ENCODE peak calls at places on chromosome 9, in four cellular contexts. F is GM19239; C is nephron progenitor cell; X is activated CD4-positive, alpha-beta T cell treated with anti-CD3 and anti-CD28 coated beads for 48 hours. O is an unnamed sample.

GRCh38 chr9:108953983-108954574 is 19.9 kb downstream of the ABITRAM start:
- DNase-seq in F (no peak), C (no peak), X (no peak), O (peak; percentile 41)

GRCh38 chr9:115883467-115884329 is 269.9 kb upstream of the PAPPA start:
- DNase-seq in F (no peak), C (peak; percentile 35), X (no peak), O (peak; percentile 8)

GRCh38 chr9:14092344-14092743 is 221.6 kb downstream of the NFIB start:
- DNase-seq in F (no peak), C (no peak), X (no peak), O (no peak)

GRCh38 chr9:99748251-99748650 is 73.4 kb upstream of the NR4A3 start:
- DNase-seq in F (no peak), C (no peak), X (no peak), O (no peak)

GRCh38 chr9:94982211-94982610 is 255.7 kb downstream of the AOPEP start:
- DNase-seq in F (no peak), C (no peak), X (peak; percentile 18), O (no peak)

GRCh38 chr9:87605676-87606075 is 108.0 kb downstream of the DAPK1 start:
- DNase-seq in F (no peak), C (no peak), X (no peak), O (no peak)

GRCh38 chr9:33628865-33629410 is 104.9 kb downstream of the ANKRD18B start:
- DNase-seq in F (no peak), C (no peak), X (peak; percentile 31), O (no peak)

GRCh38 chr9:10230512-10230911 is 382.3 kb downstream of the PTPRD start:
- DNase-seq in F (no peak), C (no peak), X (no peak), O (no peak)

GRCh38 chr9:80775515-80775914 is 913.8 kb downstream of the TLE1 start:
- DNase-seq in F (no peak), C (no peak), X (no peak), O (peak; percentile 60)

GRCh38 chr9:98536542-98537173 is 172.1 kb downstream of the GABBR2 start:
- DNase-seq in F (peak; percentile 20), C (no peak), X (peak; percentile 63), O (no peak)

GRCh38 chr9:100111235-100111634 is 12.2 kb downstream of the INVS start:
- DNase-seq in F (no peak), C (no peak), X (no peak), O (no peak)

GRCh38 chr9:98532147-98532546 is 176.6 kb downstream of the GABBR2 start:
- DNase-seq in F (no peak), C (no peak), X (no peak), O (no peak)

GRCh38 chr9:37908698-37909186 is 4.8 kb upstream of the SLC25A51 start:
- DNase-seq in F (no peak), C (no peak), X (no peak), O (no peak)

GRCh38 chr9:38195737-38196161 is 126.7 kb upstream of the SHB start:
- DNase-seq in F (no peak), C (peak; percentile 25), X (no peak), O (no peak)

GRCh38 chr9:89496645-89497044 is 1.3 kb downstream of the SEMA4D start:
- DNase-seq in F (no peak), C (no peak), X (peak; percentile 57), O (no peak)

GRCh38 chr9:117616436-117616835 is 87.8 kb upstream of the TLR4 start:
- DNase-seq in F (no peak), C (no peak), X (no peak), O (peak; percentile 60)

GRCh38 chr9:72145093-72145492 is 4.1 kb upstream of the GDA start:
- DNase-seq in F (no peak), C (no peak), X (no peak), O (no peak)

GRCh38 chr9:122552812-122553211 is at the start of gene OR1N2:
- DNase-seq in F (no peak), C (no peak), X (no peak), O (no peak)

GRCh38 chr9:137449081-137449844 is 8.1 kb upstream of the ENTPD8 start:
- DNase-seq in F (no peak), C (peak; percentile 5), X (no peak), O (no peak)

GRCh38 chr9:129595323-129595741 is 25.6 kb downstream of the C9orf50 start:
- DNase-seq in F (no peak), C (no peak), X (no peak), O (no peak)

GRCh38 chr9:83960991-83961390 is 19.0 kb downstream of the HNRNPK start:
- DNase-seq in F (no peak), C (no peak), X (no peak), O (no peak)

GRCh38 chr9:117014061-117014460 is 327.0 kb downstream of the TRIM32 start:
- DNase-seq in F (no peak), C (no peak), X (no peak), O (no peak)

GRCh38 chr9:137725598-137725997 is 106.8 kb downstream of the EHMT1 start:
- DNase-seq in F (no peak), C (no peak), X (no peak), O (no peak)

GRCh38 chr9:124280176-124280691 is 22.5 kb downstream of the NEK6 start:
- DNase-seq in F (no peak), C (no peak), X (no peak), O (no peak)

GRCh38 chr9:131181091-131181681 is 55.8 kb downstream of the NUP214 start:
- DNase-seq in F (no peak), C (no peak), X (no peak), O (no peak)

GRCh38 chr9:82037126-82037525 is 48.6 kb downstream of the SPATA31D1 start:
- DNase-seq in F (no peak), C (no peak), X (no peak), O (no peak)

GRCh38 chr9:89353989-89354388 is 35.7 kb downstream of the SECISBP2 start:
- DNase-seq in F (no peak), C (no peak), X (no peak), O (no peak)